ENCODE peak calls at places on chromosome 1, in ten cellular contexts. O, Q, R, N, J, Z, D, Y, G and B are unnamed samples. For H3K4me1 and H3K36me3, the result is how much of the 10 kb centered on the place peaks cover.

GRCh38 chr1:215393476-215393875 is 173.6 kb upstream of the KCTD3 start:
- DNase-seq in O (no peak), Q (no peak), R (no peak), N (no peak), J (no peak), Z (no peak), D (no peak), Y (no peak), G (no peak), B (no peak)

GRCh38 chr1:160744287-160744857 is 5.3 kb downstream of the SLAMF7 start:
- DNase-seq in O (no peak), Q (no peak), R (no peak), N (no peak), J (no peak), Z (no peak), D (no peak), Y (no peak), G (no peak), B (no peak)

GRCh38 chr1:204984499-204984898 is 58.5 kb upstream of the CNTN2 start:
- DNase-seq in O (no peak), Q (no peak), R (no peak), N (no peak), J (no peak), Z (no peak), D (no peak), Y (no peak), G (no peak), B (no peak)

GRCh38 chr1:92446990-92447681 is 39.6 kb downstream of the GFI1 start:
- DNase-seq in O (no peak), Q (no peak), R (peak), N (no peak), J (no peak), Z (no peak), D (no peak), Y (peak), G (no peak), B (no peak)

GRCh38 chr1:41498809-41499208 is 14.3 kb upstream of the EDN2 start:
- DNase-seq in O (no peak), Q (no peak), R (peak), N (peak), J (no peak), Z (peak), D (peak), Y (peak), G (peak), B (no peak)

GRCh38 chr1:21573971-21574458 is 64.8 kb downstream of the ALPL start:
- DNase-seq in O (no peak), Q (peak), R (peak), N (peak), J (peak), Z (no peak), D (peak), Y (peak), G (peak), B (no peak)

GRCh38 chr1:7538033-7538432 is 233.1 kb upstream of the VAMP3 start:
- DNase-seq in O (no peak), Q (peak), R (peak), N (no peak), J (no peak), Z (no peak), D (no peak), Y (no peak), G (no peak), B (no peak)

GRCh38 chr1:190663962-190664361 is 186.3 kb upstream of the BRINP3 start:
- DNase-seq in O (no peak), Q (no peak), R (no peak), N (no peak), J (no peak), Z (no peak), D (no peak), Y (no peak), G (no peak), B (no peak)

GRCh38 chr1:119003413-119004128 is 15.4 kb upstream of the TBX15 start:
- DNase-seq in O (no peak), Q (no peak), R (no peak), N (no peak), J (no peak), Z (no peak), D (no peak), Y (no peak), G (no peak), B (no peak)
- TF ChIP-seq CTCF in O (no peak), Q (no peak), R (no peak), N (no peak), J (no peak), Z (no peak), D (no peak), Y (no peak), G (no peak), B (no peak)

DNA sequence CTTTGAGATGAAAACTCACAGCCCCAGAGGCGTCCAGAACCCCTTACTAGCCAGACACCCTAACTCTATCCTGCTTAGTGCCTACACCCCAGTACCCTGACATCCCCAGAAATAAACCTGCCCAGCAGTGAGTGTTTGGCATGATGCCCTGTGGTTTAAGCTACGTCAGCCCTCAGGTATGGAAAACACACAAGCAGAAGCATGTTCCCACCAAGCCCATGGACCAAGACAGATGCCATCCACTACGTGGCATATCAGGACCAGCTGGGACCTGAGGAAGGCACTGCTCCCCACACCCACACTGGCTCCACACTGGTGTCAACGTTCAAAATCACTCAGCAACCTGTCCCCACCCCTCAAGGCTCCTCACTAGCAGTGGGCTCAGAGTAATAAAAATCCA is 116.4 kb downstream of the SYT2 start:
- DNase-seq in O (no peak), Q (no peak), R (peak), N (no peak), J (no peak), Z (no peak), D (no peak), Y (no peak), G (no peak), B (no peak)
- H3K4me1 ChIP-seq in O (under half), Q (under half), R (under half), N (under half), J (under half), Z (under half), D (under half), Y (under half), G (under half), B (under half)

GRCh38 chr1:24621121-24621520 is 22.0 kb upstream of the SRRM1 start:
- DNase-seq in O (no peak), Q (no peak), R (no peak), N (no peak), J (no peak), Z (no peak), D (no peak), Y (no peak), G (no peak), B (no peak)

GRCh38 chr1:24620678-24621077 is 22.4 kb upstream of the SRRM1 start:
- DNase-seq in O (no peak), Q (no peak), R (no peak), N (no peak), J (no peak), Z (no peak), D (no peak), Y (no peak), G (no peak), B (no peak)

GRCh38 chr1:24619376-24619775 is 23.7 kb upstream of the SRRM1 start:
- DNase-seq in O (no peak), Q (no peak), R (no peak), N (no peak), J (no peak), Z (no peak), D (peak), Y (no peak), G (no peak), B (no peak)

DNA sequence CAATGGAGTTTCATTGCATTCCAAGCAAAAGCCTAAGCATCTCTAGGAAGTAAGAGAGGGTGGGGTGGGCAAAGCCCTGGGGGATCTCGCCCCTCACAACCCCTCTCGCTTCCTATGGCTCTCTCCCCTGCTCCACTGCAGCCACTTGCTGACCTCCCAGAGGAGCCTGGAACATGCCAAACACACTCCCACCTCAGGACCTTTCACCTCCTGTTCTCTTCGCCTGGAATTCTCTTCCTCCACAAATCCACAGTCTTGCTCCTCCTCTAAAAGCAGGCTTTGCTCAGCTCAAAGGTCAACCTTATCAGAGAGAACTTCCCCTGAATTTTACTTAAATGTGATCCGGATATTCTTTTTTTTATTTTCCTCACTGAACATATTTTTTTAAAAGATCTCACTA is 20.9 kb upstream of the SRRM1 start:
- DNase-seq in O (no peak), Q (no peak), R (no peak), N (no peak), J (no peak), Z (no peak), D (no peak), Y (no peak), G (no peak), B (no peak)
- H3K36me3 ChIP-seq in O (under half), Q (under half), R (under half), N (under half), J (under half), Z (under half), D (under half), Y (under half), G (under half), B (under half)

DNA sequence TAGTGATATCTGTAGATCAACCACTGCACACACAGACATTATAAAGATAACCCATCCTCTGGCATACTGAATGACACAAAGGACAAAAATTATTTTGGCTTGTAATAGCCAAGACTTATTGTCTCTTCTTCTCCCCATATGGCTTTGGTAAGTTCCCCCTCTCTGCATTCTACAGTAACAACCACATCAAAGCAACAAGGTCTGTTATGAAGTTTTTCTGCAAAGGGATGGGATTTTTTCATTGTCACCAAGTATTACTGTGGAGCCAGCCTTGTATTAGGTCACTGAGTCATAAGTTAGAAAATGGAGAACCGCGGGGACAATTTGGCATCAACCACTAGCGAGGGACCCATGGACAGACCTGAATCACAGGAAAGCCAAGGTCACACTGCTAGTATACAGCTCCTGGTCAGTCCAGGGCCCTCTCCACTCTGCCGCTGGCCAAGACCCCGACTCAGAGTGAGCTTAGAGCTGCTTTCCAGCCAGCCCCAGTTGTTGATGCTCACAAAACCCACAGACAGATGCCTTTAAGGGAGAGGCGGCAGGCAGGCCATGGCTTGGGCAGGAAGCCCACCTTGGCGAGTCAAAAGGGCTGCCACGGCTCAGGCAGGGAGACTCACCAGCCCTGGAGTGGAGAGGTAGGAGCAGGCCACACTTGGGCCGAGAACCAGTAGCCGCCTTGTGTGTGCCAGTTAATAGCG is 6.0 kb downstream of the PABPC4 start:
- DNase-seq in O (no peak), Q (no peak), R (no peak), N (no peak), J (no peak), Z (no peak), D (no peak), Y (no peak), G (no peak), B (no peak)
- TF ChIP-seq CTCF in O (no peak), Q (no peak), R (no peak), N (no peak), J (no peak), Z (no peak), D (no peak), Y (no peak), G (no peak), B (no peak)

GRCh38 chr1:226638608-226639007 is 90.0 kb downstream of the STUM start:
- DNase-seq in O (peak), Q (no peak), R (no peak), N (no peak), J (no peak), Z (no peak), D (no peak), Y (no peak), G (peak), B (no peak)
- H3K4me1 ChIP-seq in O (under half), Q (under half), R (under half), N (under half), J (under half), Z (under half), D (under half), Y (under half), G (under half), B (half or more)

GRCh38 chr1:88873737-88874374 is 17.5 kb downstream of the GTF2B start:
- DNase-seq in O (no peak), Q (no peak), R (peak), N (no peak), J (no peak), Z (no peak), D (no peak), Y (no peak), G (no peak), B (no peak)

GRCh38 chr1:88867743-88868521 is 23.4 kb downstream of the GTF2B start:
- DNase-seq in O (no peak), Q (no peak), R (peak), N (no peak), J (no peak), Z (no peak), D (no peak), Y (no peak), G (no peak), B (no peak)
- H3K36me3 ChIP-seq in O (under half), Q (under half), R (under half), N (under half), J (under half), Z (under half), D (under half), Y (under half), G (under half), B (under half)

GRCh38 chr1:236810018-236810417 is 14.9 kb downstream of the MTR start:
- DNase-seq in O (no peak), Q (no peak), R (no peak), N (no peak), J (no peak), Z (no peak), D (no peak), Y (no peak), G (no peak), B (no peak)

GRCh38 chr1:236819856-236820255 is 24.8 kb downstream of the MTR start:
- DNase-seq in O (no peak), Q (no peak), R (no peak), N (no peak), J (no peak), Z (no peak), D (no peak), Y (no peak), G (no peak), B (no peak)

GRCh38 chr1:236812334-236813030 is 17.4 kb downstream of the MTR start:
- DNase-seq in O (no peak), Q (no peak), R (no peak), N (no peak), J (no peak), Z (no peak), D (peak), Y (no peak), G (no peak), B (no peak)

GRCh38 chr1:236821111-236821625 is 26.1 kb downstream of the MTR start:
- DNase-seq in O (no peak), Q (no peak), R (peak), N (no peak), J (no peak), Z (no peak), D (no peak), Y (no peak), G (no peak), B (no peak)

GRCh38 chr1:236815941-236816340 is 20.8 kb downstream of the MTR start:
- DNase-seq in O (no peak), Q (no peak), R (no peak), N (no peak), J (no peak), Z (no peak), D (no peak), Y (no peak), G (no peak), B (no peak)
- TF ChIP-seq CTCF in O (no peak), Q (no peak), R (no peak), N (no peak), J (no peak), Z (no peak), D (no peak), Y (no peak), G (no peak), B (no peak)